ENCODE peak calls at places on chromosomes 7 and 10, in seven cellular contexts. O, M, H, C, F, J and Q are unnamed samples.
A peak's percentile ranks its signal among the peaks of the same experiment; 100 is the strongest.

GRCh38 chr7:66642186-66642585 is 13.5 kb downstream of the KCTD7 start:
- DNase-seq in F (no peak), M (no peak), O (no peak), C (no peak), J (no peak), H (no peak), Q (no peak)

GRCh38 chr10:3774814-3775670 is 10.0 kb downstream of the KLF6 start:
- DNase-seq in H (no peak), C (no peak), O (peak; percentile 29), M (peak; percentile 91), F (no peak), J (no peak), Q (no peak)

GRCh38 chr7:26688936-26689506 is 175.4 kb downstream of the SKAP2 start:
- DNase-seq in C (no peak), H (no peak), M (no peak), O (no peak), F (no peak), J (no peak), Q (no peak)

GRCh38 chr10:114103286-114103685 is 59.6 kb downstream of the ADRB1 start:
- DNase-seq in C (no peak), H (no peak), M (peak; percentile 73), F (no peak), O (no peak), J (peak; percentile 35), Q (no peak)

GRCh38 chr10:132248455-132249231 is 59.1 kb downstream of the STK32C start:
- DNase-seq in F (no peak), C (no peak), H (no peak), O (peak; percentile 76), M (no peak), J (peak; percentile 59), Q (peak; percentile 90)

GRCh38 chr10:21315321-21316220 is 209.9 kb downstream of the SKIDA1 start:
- DNase-seq in M (peak; percentile 91), J (no peak), O (no peak), H (peak; percentile 88), F (no peak), C (peak; percentile 63), Q (no peak)

GRCh38 chr7:2120841-2121830 is 111.6 kb downstream of the MAD1L1 start:
- DNase-seq in F (no peak), H (no peak), C (no peak), J (no peak), O (no peak), M (no peak), Q (no peak)

GRCh38 chr10:71395621-71396020 is 1.1 kb upstream of the CDH23 start:
- DNase-seq in J (no peak), O (no peak), H (peak; percentile 71), C (no peak), F (peak; percentile 43), M (no peak), Q (no peak)

GRCh38 chr7:105782391-105783063 is 93.9 kb downstream of the ATXN7L1 start:
- DNase-seq in J (no peak), C (no peak), O (no peak), F (no peak), M (peak; percentile 86), H (no peak), Q (peak; percentile 51)

GRCh38 chr10:50641636-50642035 is 17.9 kb upstream of the SGMS1 start:
- DNase-seq in C (no peak), F (no peak), J (no peak), O (no peak), H (no peak), M (peak; percentile 49), Q (no peak)

GRCh38 chr7:119996634-119997033 is 276.3 kb upstream of the KCND2 start:
- DNase-seq in F (no peak), H (no peak), J (no peak), M (peak; percentile 39), O (no peak), C (no peak), Q (no peak)

GRCh38 chr10:62373995-62374861 is at the start of gene ZNF365:
- DNase-seq in M (peak; percentile 54), F (peak; percentile 73), C (peak; percentile 48), O (peak; percentile 47), H (no peak), J (no peak), Q (peak; percentile 79)

GRCh38 chr10:46228076-46229071 is 58.4 kb upstream of the ANTXRL start:
- DNase-seq in C (peak; percentile 67), J (peak; percentile 81), H (peak; percentile 93), M (peak; percentile 77), O (peak; percentile 81), F (peak; percentile 80), Q (peak; percentile 86)

GRCh38 chr10:125156739-125157472 is 3.5 kb downstream of the CTBP2 start:
- DNase-seq in O (no peak), M (no peak), F (no peak), J (peak; percentile 62), H (no peak), C (no peak), Q (no peak)

GRCh38 chr7:79876769-79877362 is 257.8 kb upstream of the GNAI1 start:
- DNase-seq in F (no peak), H (no peak), J (no peak), C (no peak), M (peak; percentile 79), O (no peak), Q (no peak)

GRCh38 chr7:99359465-99360154 is 14.9 kb upstream of the ARPC1B start:
- DNase-seq in H (no peak), J (no peak), F (no peak), O (peak; percentile 27), M (no peak), C (no peak), Q (no peak)

GRCh38 chr10:97744405-97745035 is 7.6 kb downstream of the ZFYVE27 start:
- DNase-seq in M (no peak), F (no peak), J (no peak), C (no peak), O (no peak), H (no peak), Q (peak; percentile 59)

GRCh38 chr10:109746861-109747260 is 176.4 kb downstream of the XPNPEP1 start:
- DNase-seq in C (no peak), J (no peak), O (no peak), H (no peak), F (no peak), M (no peak), Q (no peak)

GRCh38 chr10:28091913-28092312 is 93.0 kb upstream of the ODAD2 start:
- DNase-seq in C (no peak), O (no peak), F (no peak), M (no peak), H (no peak), J (no peak), Q (no peak)

GRCh38 chr10:28094121-28094520 is 95.2 kb upstream of the ODAD2 start:
- DNase-seq in C (no peak), O (peak; percentile 19), F (no peak), H (no peak), J (no peak), M (no peak), Q (no peak)

GRCh38 chr10:28095791-28096367 is 97.0 kb upstream of the ODAD2 start:
- DNase-seq in C (no peak), J (no peak), F (no peak), M (no peak), O (no peak), H (no peak), Q (no peak)

GRCh38 chr10:28097633-28098032 is 98.8 kb upstream of the ODAD2 start:
- DNase-seq in J (no peak), F (no peak), M (no peak), O (no peak), C (no peak), H (no peak), Q (no peak)
- TF ChIP-seq CTCF in J (no peak), F (peak; percentile 66), M (no peak), O (no peak), C (no peak), H (no peak), Q (no peak)

GRCh38 chr10:22715290-22715625 is 880 bp upstream of the PIP4K2A start:
- DNase-seq in C (no peak), F (no peak), H (no peak), O (no peak), J (no peak), M (no peak), Q (no peak)
- TF ChIP-seq CTCF in C (no peak), F (no peak), H (no peak), O (no peak), J (no peak), M (no peak), Q (no peak)

DNA sequence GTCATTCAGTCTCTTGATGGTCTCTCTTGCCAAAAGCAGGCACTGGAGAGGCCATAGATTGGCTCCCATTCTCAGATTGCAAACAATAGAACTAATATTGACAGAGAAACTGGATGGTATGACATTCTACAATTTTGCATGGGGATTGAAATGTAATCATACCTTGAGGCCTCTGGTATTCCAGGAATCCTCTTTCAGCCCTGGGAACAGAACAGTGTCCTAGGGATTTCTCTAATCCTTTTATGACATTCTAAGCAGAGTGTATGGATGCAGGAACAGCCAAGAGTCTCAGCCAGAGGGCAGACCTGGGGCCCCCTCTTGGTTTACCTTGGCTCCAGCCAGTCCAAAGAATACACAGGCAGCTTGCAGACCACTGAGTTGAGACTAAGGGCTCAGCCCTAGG is 206.4 kb downstream of the KCNMA1 start:
- DNase-seq in C (no peak), O (peak; percentile 75), J (no peak), M (no peak), H (no peak), F (no peak), Q (no peak)
- TF ChIP-seq CTCF in C (no peak), O (peak; percentile 46), J (no peak), M (no peak), H (no peak), F (no peak), Q (no peak)

GRCh38 chr7:98233241-98234070 is 18.6 kb downstream of the TECPR1 start:
- DNase-seq in O (no peak), M (no peak), J (no peak), F (no peak), C (no peak), H (no peak), Q (no peak)

GRCh38 chr7:98232799-98233198 is 19.2 kb downstream of the TECPR1 start:
- DNase-seq in O (no peak), C (no peak), J (no peak), M (no peak), H (no peak), F (no peak), Q (no peak)

GRCh38 chr7:98236366-98237185 is 15.5 kb downstream of the TECPR1 start:
- DNase-seq in M (no peak), J (no peak), O (no peak), H (no peak), F (no peak), C (no peak), Q (no peak)

GRCh38 chr7:98235901-98236300 is 16.1 kb downstream of the TECPR1 start:
- DNase-seq in C (no peak), H (no peak), O (no peak), F (no peak), J (no peak), M (no peak), Q (no peak)

GRCh38 chr7:98234429-98235147 is 17.4 kb downstream of the TECPR1 start:
- DNase-seq in O (no peak), M (no peak), F (no peak), C (no peak), J (no peak), H (no peak), Q (no peak)
- TF ChIP-seq CTCF in O (no peak), M (no peak), F (peak; percentile 17), C (no peak), J (no peak), H (no peak), Q (no peak)